ENCODE peak calls at places on chromosomes 6 and 20, in six cellular contexts. W is upper lobe of right lung, Q is RWPE1, H is glutamatergic neuron, Z is GM13977, P is A549. A is an unnamed sample.
A peak's percentile ranks its signal among the peaks of the same experiment; 100 is the strongest.

GRCh38 chr6:12458558-12458957 is 168.4 kb downstream of the EDN1 start:
- DNase-seq in W (no peak), Q (no peak), H (no peak), Z (no peak), P (no peak), A (no peak)

GRCh38 chr6:52233975-52234823 is 10.1 kb downstream of the IL17F start:
- DNase-seq in W (no peak), Q (peak; percentile 71), H (peak; percentile 22), Z (peak; percentile 49), P (peak; percentile 33), A (peak; percentile 52)

GRCh38 chr20:6558361-6558760 is 209.1 kb upstream of the BMP2 start:
- DNase-seq in W (no peak), Q (no peak), H (no peak), Z (no peak), P (no peak), A (no peak)

GRCh38 chr6:166206510-166207389 is 39.1 kb upstream of the TBXT start:
- DNase-seq in W (no peak), Q (no peak), H (no peak), Z (no peak), P (no peak), A (no peak)

GRCh38 chr20:41149679-41150131 is 12.4 kb downstream of the PLCG1 start:
- DNase-seq in W (no peak), Q (peak; percentile 64), H (no peak), Z (no peak), P (no peak), A (no peak)

GRCh38 chr6:109344226-109344625 is 38.0 kb downstream of the CD164 start:
- DNase-seq in W (no peak), Q (peak; percentile 36), H (no peak), Z (no peak), P (no peak), A (no peak)

GRCh38 chr6:35068206-35068605 is 72.9 kb downstream of the TCP11 start:
- DNase-seq in W (no peak), Q (no peak), H (no peak), Z (no peak), P (no peak), A (no peak)

GRCh38 chr6:53011993-53012392 is 16.9 kb upstream of the GSTA4 start:
- DNase-seq in W (no peak), Q (no peak), H (no peak), Z (no peak), P (no peak), A (no peak)

GRCh38 chr6:12957321-12958051 is 240.9 kb downstream of the PHACTR1 start:
- DNase-seq in W (peak; percentile 92), Q (peak; percentile 9), H (peak; percentile 29), Z (no peak), P (peak; percentile 6), A (peak; percentile 21)

GRCh38 chr6:11650711-11651110 is 113.2 kb downstream of the TMEM170B start:
- DNase-seq in W (no peak), Q (no peak), H (no peak), Z (no peak), P (no peak), A (peak; percentile 3)

GRCh38 chr20:63360850-63361497 is at the start of gene CHRNA4:
- DNase-seq in W (no peak), Q (peak; percentile 37), H (peak; percentile 58), Z (no peak), P (no peak), A (no peak)

GRCh38 chr20:15113374-15113773 is 776.0 kb upstream of the FLRT3 start:
- DNase-seq in W (no peak), Q (no peak), H (no peak), Z (no peak), P (no peak), A (no peak)

GRCh38 chr6:30007132-30007764 is 53.8 kb upstream of the POLR1H start:
- DNase-seq in W (peak; percentile 82), Q (no peak), H (no peak), Z (peak; percentile 16), P (no peak), A (peak; percentile 38)

GRCh38 chr20:63885264-63886053 is 9.5 kb upstream of the DNAJC5 start:
- DNase-seq in W (no peak), Q (peak; percentile 55), H (no peak), Z (peak; percentile 71), P (no peak), A (peak; percentile 66)

GRCh38 chr20:53001502-53002301 is 29.5 kb downstream of the TSHZ2 start:
- DNase-seq in W (no peak), Q (no peak), H (no peak), Z (no peak), P (no peak), A (peak; percentile 26)

GRCh38 chr20:54173653-54174451 is at the start of gene CYP24A1:
- DNase-seq in W (peak; percentile 70), Q (peak; percentile 66), H (peak; percentile 44), Z (no peak), P (peak; percentile 97), A (no peak)

GRCh38 chr6:98146656-98147055 is 687.7 kb upstream of the POU3F2 start:
- DNase-seq in W (no peak), Q (no peak), H (no peak), Z (no peak), P (no peak), A (no peak)

GRCh38 chr6:36616888-36617521 is 22.8 kb downstream of the SRSF3 start:
- DNase-seq in W (peak; percentile 86), Q (peak; percentile 77), H (no peak), Z (no peak), P (peak; percentile 55), A (no peak)

GRCh38 chr6:14877758-14878157 is 368.1 kb upstream of the JARID2 start:
- DNase-seq in W (no peak), Q (no peak), H (no peak), Z (no peak), P (no peak), A (no peak)

GRCh38 chr6:30060634-30060981 is 457 bp upstream of the POLR1H start:
- DNase-seq in W (peak; percentile 79), Q (no peak), H (peak; percentile 52), Z (no peak), P (no peak), A (no peak)

GRCh38 chr6:31689249-31690110 is 8.6 kb upstream of the LY6G5C start:
- DNase-seq in W (no peak), Q (no peak), H (no peak), Z (no peak), P (no peak), A (no peak)

GRCh38 chr6:7053125-7053784 is 54.5 kb upstream of the RREB1 start:
- DNase-seq in W (no peak), Q (no peak), H (no peak), Z (peak; percentile 58), P (no peak), A (no peak)

GRCh38 chr6:104182811-104183210 is 676.9 kb downstream of the HACE1 start:
- DNase-seq in W (no peak), Q (peak; percentile 16), H (no peak), Z (no peak), P (no peak), A (no peak)

DNA sequence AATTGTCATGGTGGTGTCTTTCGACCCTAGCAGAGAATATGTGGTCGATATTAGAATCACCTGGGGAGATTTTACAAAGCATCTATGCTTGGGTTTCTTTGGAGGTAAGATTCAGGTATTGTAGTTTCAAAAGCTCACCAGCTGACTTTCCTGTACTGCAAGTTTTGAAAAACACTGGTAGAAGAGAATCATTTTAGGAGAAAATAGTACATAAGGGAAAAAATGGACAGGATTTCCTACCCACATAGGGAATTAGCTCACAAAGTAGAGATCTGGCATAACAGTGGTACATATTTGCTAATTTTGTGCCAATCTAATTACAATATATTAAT is 27.4 kb upstream of the ABT1 start:
- DNase-seq in W (no peak), Q (no peak), H (no peak), Z (no peak), P (no peak), A (no peak)
- TF ChIP-seq CTCF in W (no peak), Q (no peak), H (no peak), Z (no peak), P (no peak), A (no peak)

GRCh38 chr20:61260905-61261304 is 8.8 kb downstream of the CDH4 start:
- DNase-seq in W (no peak), Q (no peak), H (no peak), Z (no peak), P (no peak), A (no peak)
- TF ChIP-seq CTCF in W (no peak), Q (no peak), H (no peak), Z (no peak), P (no peak), A (no peak)

GRCh38 chr20:24465168-24465567 is 4.3 kb upstream of the SYNDIG1 start:
- DNase-seq in W (no peak), Q (no peak), H (no peak), Z (no peak), P (no peak), A (no peak)

GRCh38 chr20:24462461-24463010 is 6.9 kb upstream of the SYNDIG1 start:
- DNase-seq in W (no peak), Q (no peak), H (no peak), Z (no peak), P (no peak), A (no peak)

GRCh38 chr20:24461848-24462247 is 7.6 kb upstream of the SYNDIG1 start:
- DNase-seq in W (no peak), Q (no peak), H (no peak), Z (no peak), P (no peak), A (no peak)

GRCh38 chr20:24458441-24458840 is 11.0 kb upstream of the SYNDIG1 start:
- DNase-seq in W (no peak), Q (no peak), H (no peak), Z (no peak), P (no peak), A (no peak)

DNA sequence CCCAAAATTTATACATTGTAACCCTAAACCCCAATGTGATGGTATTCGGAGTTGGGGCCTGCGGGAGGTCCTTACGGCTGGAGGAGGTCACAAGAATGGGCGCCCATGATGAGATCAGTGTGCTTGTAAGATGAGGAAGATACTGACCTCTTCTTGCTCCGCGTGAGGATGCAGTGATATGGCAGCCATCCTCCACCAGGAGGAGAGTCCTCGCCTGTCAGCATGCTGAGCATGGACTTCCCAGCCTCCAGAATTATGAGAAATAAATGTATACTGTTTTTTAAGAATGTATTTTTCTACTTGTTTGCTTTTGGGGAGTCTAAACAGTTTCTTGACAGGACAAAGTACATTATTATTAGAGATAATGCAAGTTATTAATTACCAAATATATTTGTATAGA is 8.7 kb upstream of the SYNDIG1 start:
- DNase-seq in W (no peak), Q (no peak), H (no peak), Z (no peak), P (no peak), A (no peak)
- TF ChIP-seq CTCF in W (no peak), Q (no peak), H (peak; percentile 28), Z (no peak), P (no peak), A (no peak)

DNA sequence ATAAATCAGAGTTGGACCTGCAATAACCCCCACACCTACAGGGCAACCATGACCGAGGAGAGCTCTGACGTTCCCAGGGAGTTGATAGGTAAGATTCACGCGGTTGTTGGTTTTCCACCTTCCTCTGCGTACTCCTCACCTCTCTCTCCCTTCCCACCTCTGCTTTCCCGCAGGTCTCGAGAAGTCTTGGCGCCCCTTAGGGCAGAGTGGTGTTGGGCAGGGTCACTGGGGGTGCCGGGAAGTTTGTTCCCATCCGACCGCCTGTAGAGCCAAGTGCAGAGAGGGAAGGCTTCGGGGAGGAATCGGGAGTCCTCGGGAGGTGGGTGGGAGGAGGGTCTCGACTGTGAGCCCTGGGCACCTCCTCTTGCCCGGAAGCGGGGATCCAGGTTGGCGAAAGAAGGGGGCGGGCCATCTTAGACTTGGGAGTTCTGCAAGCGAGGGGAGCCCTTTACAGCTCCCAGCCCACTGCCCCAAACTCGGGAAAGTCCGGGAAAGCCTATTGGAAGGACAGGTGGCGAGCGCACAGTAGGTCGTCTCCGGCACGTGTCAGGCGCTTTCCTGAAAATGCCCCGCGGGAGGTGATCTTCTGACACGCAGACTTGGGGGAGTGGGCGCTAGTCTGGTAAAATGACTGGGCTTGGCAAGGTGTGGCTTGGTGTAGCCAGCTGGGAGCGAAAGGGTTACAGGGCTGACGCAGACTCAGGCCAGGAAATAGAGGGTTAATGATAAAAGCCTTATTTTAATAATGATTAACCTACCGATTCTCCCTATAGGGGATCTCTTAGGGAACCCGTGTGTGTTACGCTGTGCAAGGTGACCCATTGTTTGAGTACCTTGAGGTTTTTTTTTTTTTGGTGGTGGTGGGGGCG is 808 bp downstream of the CARMIL1 start:
- DNase-seq in W (peak; percentile 70), Q (peak; percentile 48), H (peak; percentile 21), Z (peak; percentile 60), P (peak; percentile 40), A (peak; percentile 49)
- TF ChIP-seq CTCF in W (no peak), Q (no peak), H (no peak), Z (no peak), P (no peak), A (no peak)